ENCODE peak calls at places on chromosomes 13 and 19, in seven cellular contexts. One of them, this sample, is unnamed.
A peak's percentile ranks its signal among the peaks of the same experiment; 100 is the strongest.

GRCh38 chr19:49924004-49924880 is 4.8 kb upstream of the ATF5 start:
- DNase-seq in breast epithelium: no peak
- DNase-seq in hepatocyte: no peak
- DNase-seq in ovary: no peak
- DNase-seq in tibial artery: no peak
- DNase-seq in A549: no peak
- DNase-seq in heart right ventricle: no peak
- DNase-seq in this sample: peak; percentile 4

GRCh38 chr13:95833713-95834112 is 156.8 kb downstream of the DNAJC3 start:
- DNase-seq in hepatocyte: no peak
- DNase-seq in tibial artery: no peak
- DNase-seq in heart right ventricle: no peak
- DNase-seq in ovary: no peak
- DNase-seq in A549: peak; percentile 6
- DNase-seq in breast epithelium: no peak
- DNase-seq in this sample: peak; percentile 3

GRCh38 chr19:18481505-18482222 is 40.2 kb downstream of the ELL start:
- DNase-seq in breast epithelium: no peak
- DNase-seq in A549: no peak
- DNase-seq in heart right ventricle: no peak
- DNase-seq in tibial artery: no peak
- DNase-seq in hepatocyte: no peak
- DNase-seq in ovary: no peak
- DNase-seq in this sample: no peak

GRCh38 chr13:103098535-103098934 is 32.3 kb upstream of the SLC10A2 start:
- DNase-seq in heart right ventricle: no peak
- DNase-seq in A549: no peak
- DNase-seq in hepatocyte: no peak
- DNase-seq in ovary: no peak
- DNase-seq in breast epithelium: no peak
- DNase-seq in tibial artery: no peak
- DNase-seq in this sample: no peak

GRCh38 chr19:5220866-5221265 is 119.7 kb downstream of the PTPRS start:
- DNase-seq in breast epithelium: no peak
- DNase-seq in A549: no peak
- DNase-seq in heart right ventricle: no peak
- DNase-seq in hepatocyte: no peak
- DNase-seq in tibial artery: no peak
- DNase-seq in ovary: no peak
- DNase-seq in this sample: no peak

GRCh38 chr13:98429977-98430785 is 146.7 kb downstream of the STK24 start:
- DNase-seq in ovary: no peak
- DNase-seq in A549: no peak
- DNase-seq in heart right ventricle: no peak
- DNase-seq in breast epithelium: no peak
- DNase-seq in hepatocyte: no peak
- DNase-seq in tibial artery: no peak
- DNase-seq in this sample: no peak

GRCh38 chr19:23991170-23991569 is 76.5 kb downstream of the ZNF726 start:
- DNase-seq in hepatocyte: peak; percentile 11
- DNase-seq in tibial artery: no peak
- DNase-seq in ovary: no peak
- DNase-seq in breast epithelium: no peak
- DNase-seq in A549: peak; percentile 12
- DNase-seq in heart right ventricle: no peak
- DNase-seq in this sample: no peak

GRCh38 chr13:26590951-26591350 is 33.5 kb downstream of the WASF3 start:
- DNase-seq in heart right ventricle: no peak
- DNase-seq in hepatocyte: peak; percentile 25
- DNase-seq in ovary: no peak
- DNase-seq in tibial artery: no peak
- DNase-seq in A549: no peak
- DNase-seq in breast epithelium: no peak
- DNase-seq in this sample: no peak

GRCh38 chr19:30742539-30742938 is 370.4 kb downstream of the ZNF536 start:
- DNase-seq in breast epithelium: no peak
- DNase-seq in heart right ventricle: no peak
- DNase-seq in A549: no peak
- DNase-seq in hepatocyte: no peak
- DNase-seq in ovary: no peak
- DNase-seq in tibial artery: no peak
- DNase-seq in this sample: no peak

GRCh38 chr13:23180711-23181110 is at the start of gene SGCG:
- DNase-seq in tibial artery: no peak
- DNase-seq in breast epithelium: no peak
- DNase-seq in heart right ventricle: no peak
- DNase-seq in ovary: no peak
- DNase-seq in hepatocyte: no peak
- DNase-seq in A549: no peak
- DNase-seq in this sample: peak; percentile 33

GRCh38 chr13:46571189-46571901 is 18.4 kb downstream of the LRCH1 start:
- DNase-seq in breast epithelium: no peak
- DNase-seq in heart right ventricle: no peak
- DNase-seq in ovary: no peak
- DNase-seq in A549: peak; percentile 8
- DNase-seq in hepatocyte: no peak
- DNase-seq in tibial artery: no peak
- DNase-seq in this sample: peak; percentile 7

GRCh38 chr19:7460562-7460966 is 28.3 kb downstream of the PEX11G start:
- DNase-seq in heart right ventricle: no peak
- DNase-seq in breast epithelium: no peak
- DNase-seq in tibial artery: no peak
- DNase-seq in hepatocyte: no peak
- DNase-seq in ovary: no peak
- DNase-seq in A549: no peak
- DNase-seq in this sample: no peak

GRCh38 chr19:55226788-55227187 is 1.8 kb downstream of the TMEM86B start:
- DNase-seq in hepatocyte: no peak
- DNase-seq in A549: no peak
- DNase-seq in ovary: no peak
- DNase-seq in breast epithelium: no peak
- DNase-seq in heart right ventricle: no peak
- DNase-seq in tibial artery: no peak
- DNase-seq in this sample: no peak

GRCh38 chr19:5326986-5327623 is 13.5 kb downstream of the PTPRS start:
- DNase-seq in breast epithelium: no peak
- DNase-seq in heart right ventricle: no peak
- DNase-seq in tibial artery: no peak
- DNase-seq in hepatocyte: no peak
- DNase-seq in A549: no peak
- DNase-seq in ovary: no peak
- DNase-seq in this sample: no peak

GRCh38 chr13:43245374-43245964 is 222.1 kb downstream of the DNAJC15 start:
- DNase-seq in tibial artery: no peak
- DNase-seq in ovary: no peak
- DNase-seq in hepatocyte: no peak
- DNase-seq in breast epithelium: no peak
- DNase-seq in heart right ventricle: no peak
- DNase-seq in A549: no peak
- DNase-seq in this sample: peak; percentile 67

GRCh38 chr19:50492303-50493052 is 15.8 kb upstream of the GARIN5A start:
- DNase-seq in ovary: no peak
- DNase-seq in A549: peak; percentile 49
- DNase-seq in tibial artery: no peak
- DNase-seq in breast epithelium: no peak
- DNase-seq in hepatocyte: no peak
- DNase-seq in heart right ventricle: no peak
- DNase-seq in this sample: peak; percentile 15

GRCh38 chr19:55913643-55914268 is 18.4 kb downstream of the NLRP13 start:
- DNase-seq in hepatocyte: no peak
- DNase-seq in A549: no peak
- DNase-seq in heart right ventricle: no peak
- DNase-seq in ovary: no peak
- DNase-seq in breast epithelium: no peak
- DNase-seq in tibial artery: no peak
- DNase-seq in this sample: no peak

DNA sequence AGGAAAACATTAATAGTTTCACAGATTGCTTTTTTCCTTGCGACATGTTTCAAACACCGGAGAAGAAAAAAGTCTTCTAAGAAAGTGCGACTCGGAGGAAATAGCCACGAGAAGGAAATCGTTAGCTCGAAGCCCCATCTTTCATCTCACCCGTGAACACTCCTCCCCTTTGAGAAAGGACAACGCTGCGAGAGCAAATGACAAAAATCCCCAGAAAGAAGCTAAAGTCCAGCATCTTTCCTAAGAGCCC is 65.5 kb downstream of the KCNRG start:
- DNase-seq in heart right ventricle: no peak
- DNase-seq in hepatocyte: no peak
- DNase-seq in ovary: no peak
- DNase-seq in A549: no peak
- DNase-seq in tibial artery: no peak
- DNase-seq in breast epithelium: no peak
- DNase-seq in this sample: peak; percentile 72
- H3K4me1 ChIP-seq in heart right ventricle: peaks cover 22% of the 10 kb centered on the region
- H3K4me1 ChIP-seq in hepatocyte: peaks cover 5% of the 10 kb centered on the region
- H3K4me1 ChIP-seq in ovary: no peaks in the 10 kb centered on the region
- H3K4me1 ChIP-seq in A549: peaks cover 30% of the 10 kb centered on the region
- H3K4me1 ChIP-seq in tibial artery: no peaks in the 10 kb centered on the region
- H3K4me1 ChIP-seq in breast epithelium: no peaks in the 10 kb centered on the region
- H3K4me1 ChIP-seq in this sample: peaks cover 43% of the 10 kb centered on the region

GRCh38 chr19:58203814-58204475 is 21.1 kb downstream of the ZNF274 start:
- DNase-seq in tibial artery: no peak
- DNase-seq in ovary: no peak
- DNase-seq in A549: no peak
- DNase-seq in breast epithelium: no peak
- DNase-seq in heart right ventricle: no peak
- DNase-seq in hepatocyte: no peak
- DNase-seq in this sample: no peak
- H3K4me3 ChIP-seq in tibial artery: no peak overlapping the region
- H3K4me3 ChIP-seq in ovary: no peak overlapping the region
- H3K4me3 ChIP-seq in A549: no peak overlapping the region
- H3K4me3 ChIP-seq in breast epithelium: peak overlapping the region; percentile 28
- H3K4me3 ChIP-seq in heart right ventricle: no peak overlapping the region
- H3K4me3 ChIP-seq in hepatocyte: no peak overlapping the region
- H3K4me3 ChIP-seq in this sample: peak overlapping the region; percentile 58

GRCh38 chr19:46469541-46470185 is 1.7 kb downstream of the PNMA8A start:
- DNase-seq in breast epithelium: no peak
- DNase-seq in tibial artery: peak; percentile 64
- DNase-seq in ovary: peak; percentile 48
- DNase-seq in hepatocyte: no peak
- DNase-seq in A549: no peak
- DNase-seq in heart right ventricle: no peak
- DNase-seq in this sample: no peak
- H3K4me1 ChIP-seq in breast epithelium: no peaks in the 10 kb centered on the region
- H3K4me1 ChIP-seq in tibial artery: peaks cover 30% of the 10 kb centered on the region
- H3K4me1 ChIP-seq in ovary: peaks cover 8% of the 10 kb centered on the region
- H3K4me1 ChIP-seq in hepatocyte: peaks cover 12% of the 10 kb centered on the region
- H3K4me1 ChIP-seq in A549: peaks cover 20% of the 10 kb centered on the region
- H3K4me1 ChIP-seq in heart right ventricle: no peaks in the 10 kb centered on the region
- H3K4me1 ChIP-seq in this sample: peaks cover 34% of the 10 kb centered on the region

GRCh38 chr13:31431722-31432137 is 232.0 kb downstream of the B3GLCT start:
- DNase-seq in tibial artery: no peak
- DNase-seq in A549: peak; percentile 7
- DNase-seq in breast epithelium: no peak
- DNase-seq in ovary: peak; percentile 35
- DNase-seq in hepatocyte: peak; percentile 60
- DNase-seq in heart right ventricle: peak; percentile 22
- DNase-seq in this sample: peak; percentile 77

GRCh38 chr13:31436478-31436877 is 236.7 kb downstream of the B3GLCT start:
- DNase-seq in heart right ventricle: no peak
- DNase-seq in tibial artery: no peak
- DNase-seq in hepatocyte: no peak
- DNase-seq in A549: no peak
- DNase-seq in breast epithelium: no peak
- DNase-seq in ovary: no peak
- DNase-seq in this sample: no peak

GRCh38 chr13:31434613-31435012 is 234.8 kb downstream of the B3GLCT start:
- DNase-seq in breast epithelium: no peak
- DNase-seq in tibial artery: no peak
- DNase-seq in A549: no peak
- DNase-seq in heart right ventricle: no peak
- DNase-seq in ovary: no peak
- DNase-seq in hepatocyte: no peak
- DNase-seq in this sample: no peak

GRCh38 chr13:31433756-31434155 is 234.0 kb downstream of the B3GLCT start:
- DNase-seq in A549: no peak
- DNase-seq in breast epithelium: no peak
- DNase-seq in hepatocyte: no peak
- DNase-seq in tibial artery: no peak
- DNase-seq in heart right ventricle: no peak
- DNase-seq in ovary: no peak
- DNase-seq in this sample: peak; percentile 64

DNA sequence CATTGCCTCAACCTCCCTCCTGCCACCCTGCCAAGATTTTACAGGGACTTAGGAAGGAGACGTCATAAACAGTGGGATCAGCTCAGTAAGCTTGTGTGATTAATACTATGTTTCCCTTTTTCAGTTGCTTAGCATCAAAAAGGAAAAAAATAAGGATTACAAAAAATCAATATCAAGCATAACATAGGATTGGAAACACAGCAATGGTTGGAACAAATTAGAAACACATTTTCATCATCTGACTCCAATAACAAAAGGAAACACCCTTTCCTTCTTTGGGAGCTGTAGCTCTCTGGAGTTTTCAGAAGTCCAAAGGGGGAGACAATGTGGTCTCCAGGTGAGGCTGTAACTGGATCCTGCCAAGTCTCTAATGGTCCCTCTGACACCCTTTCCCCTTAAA is 233.4 kb downstream of the B3GLCT start:
- DNase-seq in breast epithelium: no peak
- DNase-seq in hepatocyte: no peak
- DNase-seq in tibial artery: no peak
- DNase-seq in ovary: no peak
- DNase-seq in A549: no peak
- DNase-seq in heart right ventricle: no peak
- DNase-seq in this sample: peak; percentile 72
- H3K4me3 ChIP-seq in breast epithelium: no peak overlapping the region
- H3K4me3 ChIP-seq in hepatocyte: no peak overlapping the region
- H3K4me3 ChIP-seq in tibial artery: no peak overlapping the region
- H3K4me3 ChIP-seq in ovary: no peak overlapping the region
- H3K4me3 ChIP-seq in A549: no peak overlapping the region
- H3K4me3 ChIP-seq in heart right ventricle: no peak overlapping the region
- H3K4me3 ChIP-seq in this sample: no peak overlapping the region